ENCODE peak calls at places on chromosome 21, in ten cellular contexts. X is BE2C; Q is HCT116; K is heart left ventricle; N is CD8-positive, alpha-beta T cell; U is ovary; B is neural progenitor cell; W is effector memory CD4-positive, alpha-beta T cell; S is tibial artery; V is hepatocyte. R is an unnamed sample.

GRCh38 chr21:33700491-33700890 is 58.2 kb downstream of the ITSN1 start:
- DNase-seq in S (no peak), W (no peak), N (no peak), Q (no peak), U (no peak), X (no peak), K (no peak), V (no peak), B (no peak), R (no peak)

GRCh38 chr21:25790122-25790951 is 55.6 kb downstream of the GABPA start:
- DNase-seq in N (no peak), Q (peak; percentile 34), K (no peak), U (no peak), S (no peak), X (peak; percentile 40), W (no peak), V (peak; percentile 55), B (peak; percentile 34), R (no peak)

GRCh38 chr21:33030633-33031032 is 4.9 kb downstream of the OLIG2 start:
- DNase-seq in Q (no peak), V (no peak), U (no peak), K (no peak), N (no peak), S (no peak), W (no peak), B (no peak), X (no peak), R (no peak)

GRCh38 chr21:44425307-44425894 is 29.9 kb upstream of the LRRC3 start:
- DNase-seq in Q (peak; percentile 73), U (no peak), B (no peak), N (no peak), K (no peak), V (no peak), S (peak; percentile 60), W (no peak), X (peak; percentile 8), R (no peak)

GRCh38 chr21:32975811-32976507 is 49.8 kb upstream of the OLIG2 start:
- DNase-seq in S (no peak), U (no peak), V (no peak), X (no peak), W (no peak), K (no peak), Q (no peak), B (no peak), N (no peak), R (no peak)

GRCh38 chr21:44086636-44087425 is 20.4 kb upstream of the PWP2 start:
- DNase-seq in W (no peak), U (no peak), S (no peak), N (no peak), K (no peak), X (no peak), Q (no peak), B (no peak), V (no peak), R (no peak)

GRCh38 chr21:21163904-21164303 is 165.7 kb downstream of the NCAM2 start:
- DNase-seq in S (no peak), Q (peak; percentile 7), N (peak; percentile 22), U (no peak), K (peak; percentile 39), V (peak; percentile 81), B (peak; percentile 82), X (peak; percentile 68), W (no peak), R (no peak)

GRCh38 chr21:26795398-26795790 is 49.8 kb downstream of the ADAMTS1 start:
- DNase-seq in W (no peak), N (no peak), V (no peak), Q (no peak), X (no peak), K (no peak), U (no peak), S (no peak), B (no peak), R (no peak)

GRCh38 chr21:32172106-32172505 is 106.7 kb downstream of the MIS18A start:
- DNase-seq in X (no peak), W (no peak), Q (no peak), B (no peak), U (no peak), S (no peak), K (no peak), V (no peak), N (no peak), R (no peak)

GRCh38 chr21:33734326-33734725 is 92.0 kb downstream of the ITSN1 start:
- DNase-seq in B (no peak), V (no peak), W (no peak), K (no peak), N (no peak), U (no peak), S (no peak), Q (no peak), X (no peak), R (no peak)

GRCh38 chr21:41403331-41403730 is 22.7 kb upstream of the MX1 start:
- DNase-seq in X (no peak), V (no peak), K (no peak), Q (no peak), U (no peak), S (peak; percentile 49), W (no peak), B (no peak), N (no peak), R (no peak)

GRCh38 chr21:44487831-44488230 is 32.5 kb downstream of the LRRC3 start:
- DNase-seq in Q (peak; percentile 28), N (peak; percentile 49), X (peak; percentile 43), U (no peak), V (peak; percentile 42), W (no peak), S (no peak), K (no peak), B (peak; percentile 45), R (no peak)

DNA sequence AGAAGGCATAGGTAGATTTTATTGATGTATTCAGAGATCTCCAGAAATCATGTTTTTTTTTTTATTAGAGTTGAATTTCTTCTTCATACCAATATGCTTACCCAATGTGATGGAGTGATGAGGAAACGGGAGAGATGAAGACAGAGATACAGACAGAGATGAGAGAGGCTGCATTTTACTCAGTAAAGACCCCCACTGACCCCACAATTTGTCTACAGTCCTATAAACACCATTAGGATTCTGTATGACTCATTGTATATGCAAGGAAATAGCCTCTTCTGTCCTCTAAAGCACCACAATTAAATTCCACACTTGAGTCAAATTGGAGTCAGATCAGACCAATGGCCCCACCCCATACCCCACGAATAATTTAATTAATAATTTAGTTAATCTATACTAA is 44.0 kb downstream of the RUNX1 start:
- DNase-seq in U (no peak), K (no peak), Q (no peak), X (no peak), B (no peak), V (no peak), S (no peak), N (no peak), W (no peak), R (no peak)
- H3K4me1 ChIP-seq in U (no peaks in the 10 kb centered on the region), K (no peaks in the 10 kb centered on the region), Q (no peaks in the 10 kb centered on the region), X (no peaks in the 10 kb centered on the region), B (no peaks in the 10 kb centered on the region), V (no peaks in the 10 kb centered on the region), S (no peaks in the 10 kb centered on the region), N (peaks cover 45% of the 10 kb centered on the region), W (peaks cover 31% of the 10 kb centered on the region), R (no peaks in the 10 kb centered on the region)

GRCh38 chr21:29184047-29184446 is 53.6 kb downstream of the MAP3K7CL start:
- DNase-seq in S (no peak), B (no peak), W (no peak), K (no peak), U (no peak), V (no peak), Q (no peak), N (no peak), X (no peak), R (no peak)

GRCh38 chr21:29185172-29185571 is 54.7 kb downstream of the MAP3K7CL start:
- DNase-seq in B (no peak), U (no peak), K (no peak), N (no peak), V (no peak), W (no peak), X (no peak), Q (no peak), S (no peak), R (no peak)

GRCh38 chr21:29187939-29188338 is 57.5 kb downstream of the MAP3K7CL start:
- DNase-seq in U (peak; percentile 21), S (no peak), K (no peak), B (no peak), X (no peak), V (no peak), Q (peak; percentile 59), W (no peak), N (no peak), R (no peak)

GRCh38 chr21:29185633-29186032 is 55.2 kb downstream of the MAP3K7CL start:
- DNase-seq in W (no peak), U (no peak), X (no peak), S (no peak), N (no peak), K (no peak), Q (no peak), V (no peak), B (no peak), R (no peak)

DNA sequence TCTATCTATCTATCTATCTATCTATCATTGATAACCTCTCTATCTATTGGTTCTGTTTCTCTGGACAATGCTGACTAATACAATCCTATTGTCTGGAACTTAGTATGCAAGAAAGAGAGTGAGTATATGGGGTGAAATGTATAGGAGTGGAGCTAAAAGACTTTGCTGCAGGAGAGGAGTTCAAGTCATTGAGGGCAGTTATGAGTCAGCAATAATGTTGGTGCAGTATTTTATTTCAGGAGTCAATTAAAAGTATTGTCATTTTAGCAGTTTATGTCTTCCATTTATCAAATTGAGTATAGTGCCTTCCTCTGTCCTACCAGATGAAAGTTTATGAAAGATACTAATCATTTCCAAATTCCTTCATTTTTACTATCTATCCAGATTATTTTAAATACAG is 55.8 kb downstream of the MAP3K7CL start:
- DNase-seq in Q (no peak), N (no peak), W (no peak), K (no peak), V (no peak), X (no peak), U (no peak), S (no peak), B (no peak), R (no peak)
- H3K4me1 ChIP-seq in Q (peaks cover 60% of the 10 kb centered on the region), N (no peaks in the 10 kb centered on the region), W (no peaks in the 10 kb centered on the region), K (peaks cover 4% of the 10 kb centered on the region), V (peaks cover 13% of the 10 kb centered on the region), X (no peaks in the 10 kb centered on the region), U (peaks cover 6% of the 10 kb centered on the region), S (peaks cover 11% of the 10 kb centered on the region), B (no peaks in the 10 kb centered on the region), R (peaks cover 4% of the 10 kb centered on the region)

GRCh38 chr21:45533731-45534571 is 8.3 kb downstream of the SLC19A1 start:
- DNase-seq in X (peak; percentile 5), Q (no peak), V (no peak), K (no peak), U (no peak), S (peak; percentile 65), W (no peak), N (peak; percentile 17), B (no peak), R (no peak)
- H3K4me1 ChIP-seq in X (peaks cover 12% of the 10 kb centered on the region), Q (no peaks in the 10 kb centered on the region), V (peaks cover 10% of the 10 kb centered on the region), K (peaks cover 9% of the 10 kb centered on the region), U (peaks cover 7% of the 10 kb centered on the region), S (no peaks in the 10 kb centered on the region), W (peaks cover 10% of the 10 kb centered on the region), N (peaks cover 14% of the 10 kb centered on the region), B (peaks cover 4% of the 10 kb centered on the region), R (no peaks in the 10 kb centered on the region)

DNA sequence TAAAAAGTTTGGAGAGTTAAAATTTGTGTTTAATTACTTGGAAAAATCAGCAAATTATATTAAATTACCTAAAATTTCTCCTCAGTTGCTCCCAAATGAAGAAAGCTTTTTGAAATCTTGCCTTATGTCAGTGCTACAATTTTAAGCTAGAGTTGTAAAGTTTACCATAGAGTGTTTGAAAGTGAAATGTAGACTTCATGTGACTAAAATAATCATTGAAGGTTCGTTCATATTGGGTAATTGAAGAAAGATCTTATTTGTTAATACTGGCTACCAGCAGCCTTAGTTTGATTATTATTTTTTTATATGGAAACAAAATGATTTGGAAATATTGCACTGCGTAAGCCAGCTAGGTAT is 4.4 kb downstream of the DYRK1A start:
- DNase-seq in K (no peak), W (no peak), X (no peak), U (no peak), Q (no peak), B (no peak), N (no peak), V (no peak), S (no peak), R (no peak)
- H3K4me1 ChIP-seq in K (peaks cover 52% of the 10 kb centered on the region), W (peaks cover 37% of the 10 kb centered on the region), X (no peaks in the 10 kb centered on the region), U (peaks cover 13% of the 10 kb centered on the region), Q (peaks cover 68% of the 10 kb centered on the region), B (peaks cover 32% of the 10 kb centered on the region), N (peaks cover 64% of the 10 kb centered on the region), V (peaks cover 34% of the 10 kb centered on the region), S (peaks cover 29% of the 10 kb centered on the region), R (peaks cover 76% of the 10 kb centered on the region)

R was measured in heart right ventricle.